ENCODE peak calls at places on chromosome 19, in five cellular contexts. One of them, this sample, is unnamed.

GRCh38 chr19:37963190-37963947 is 56.4 kb downstream of the SIPA1L3 start:
- DNase-seq in heart right ventricle: no peak
- DNase-seq in hepatocyte: no peak
- DNase-seq in cardiac fibroblast: peak
- DNase-seq in colonic mucosa: no peak
- DNase-seq in this sample: no peak

GRCh38 chr19:3348042-3348441 is 18.3 kb upstream of the NFIC start:
- DNase-seq in heart right ventricle: no peak
- DNase-seq in hepatocyte: no peak
- DNase-seq in cardiac fibroblast: no peak
- DNase-seq in colonic mucosa: no peak
- DNase-seq in this sample: no peak

GRCh38 chr19:37999309-38000213 is 92.6 kb downstream of the SIPA1L3 start:
- DNase-seq in heart right ventricle: peak
- DNase-seq in hepatocyte: no peak
- DNase-seq in cardiac fibroblast: peak
- DNase-seq in colonic mucosa: no peak
- DNase-seq in this sample: no peak

GRCh38 chr19:17671906-17672305 is 16.2 kb downstream of the UNC13A start:
- DNase-seq in heart right ventricle: no peak
- DNase-seq in hepatocyte: no peak
- DNase-seq in cardiac fibroblast: peak
- DNase-seq in colonic mucosa: no peak
- DNase-seq in this sample: no peak

GRCh38 chr19:48111280-48111679 is 663 bp upstream of the PLA2G4C start:
- DNase-seq in heart right ventricle: no peak
- DNase-seq in hepatocyte: no peak
- DNase-seq in cardiac fibroblast: no peak
- DNase-seq in colonic mucosa: no peak
- DNase-seq in this sample: no peak

GRCh38 chr19:13070425-13071140 is 32.1 kb downstream of the LYL1 start:
- DNase-seq in heart right ventricle: no peak
- DNase-seq in hepatocyte: no peak
- DNase-seq in cardiac fibroblast: no peak
- DNase-seq in colonic mucosa: no peak
- DNase-seq in this sample: no peak

GRCh38 chr19:4233282-4233853 is 4.0 kb downstream of the EBI3 start:
- DNase-seq in heart right ventricle: peak
- DNase-seq in hepatocyte: peak
- DNase-seq in cardiac fibroblast: peak
- DNase-seq in colonic mucosa: peak
- DNase-seq in this sample: no peak

GRCh38 chr19:3536429-3537100 is 2.4 kb upstream of the TEKTIP1 start:
- DNase-seq in heart right ventricle: peak
- DNase-seq in hepatocyte: no peak
- DNase-seq in cardiac fibroblast: no peak
- DNase-seq in colonic mucosa: no peak
- DNase-seq in this sample: no peak

GRCh38 chr19:48102870-48103751 is 7.5 kb downstream of the PLA2G4C start:
- DNase-seq in heart right ventricle: no peak
- DNase-seq in hepatocyte: peak
- DNase-seq in cardiac fibroblast: peak
- DNase-seq in colonic mucosa: peak
- DNase-seq in this sample: peak

GRCh38 chr19:43469160-43469480 is 3.7 kb upstream of the LYPD3 start:
- DNase-seq in heart right ventricle: no peak
- DNase-seq in hepatocyte: no peak
- DNase-seq in cardiac fibroblast: peak
- DNase-seq in colonic mucosa: no peak
- DNase-seq in this sample: no peak

GRCh38 chr19:43489310-43489709 is 15.2 kb downstream of the PHLDB3 start:
- DNase-seq in heart right ventricle: no peak
- DNase-seq in hepatocyte: no peak
- DNase-seq in cardiac fibroblast: peak
- DNase-seq in colonic mucosa: no peak
- DNase-seq in this sample: no peak

GRCh38 chr19:55096061-55096701 is 20.5 kb downstream of the EPS8L1 start:
- DNase-seq in heart right ventricle: no peak
- DNase-seq in hepatocyte: no peak
- DNase-seq in cardiac fibroblast: no peak
- DNase-seq in colonic mucosa: no peak
- DNase-seq in this sample: no peak

GRCh38 chr19:15813916-15814315 is 1.5 kb downstream of the OR10H1 start:
- DNase-seq in heart right ventricle: no peak
- DNase-seq in hepatocyte: no peak
- DNase-seq in cardiac fibroblast: no peak
- DNase-seq in colonic mucosa: no peak
- DNase-seq in this sample: no peak

GRCh38 chr19:46860846-46861690 is at the start of gene ARHGAP35:
- DNase-seq in heart right ventricle: peak
- DNase-seq in hepatocyte: peak
- DNase-seq in cardiac fibroblast: peak
- DNase-seq in colonic mucosa: peak
- DNase-seq in this sample: peak

GRCh38 chr19:5790573-5791520 is at the start of gene DUS3L:
- DNase-seq in heart right ventricle: peak
- DNase-seq in hepatocyte: peak
- DNase-seq in cardiac fibroblast: peak
- DNase-seq in colonic mucosa: peak
- DNase-seq in this sample: peak

GRCh38 chr19:49201042-49201441 is 43.5 kb downstream of the TRPM4 start:
- DNase-seq in heart right ventricle: no peak
- DNase-seq in hepatocyte: no peak
- DNase-seq in cardiac fibroblast: no peak
- DNase-seq in colonic mucosa: peak
- DNase-seq in this sample: no peak

GRCh38 chr19:29942404-29943261 is 594 bp downstream of the URI1 start:
- DNase-seq in heart right ventricle: peak
- DNase-seq in hepatocyte: peak
- DNase-seq in cardiac fibroblast: peak
- DNase-seq in colonic mucosa: peak
- DNase-seq in this sample: no peak

GRCh38 chr19:48844472-48844871 is 8.2 kb upstream of the HSD17B14 start:
- DNase-seq in heart right ventricle: no peak
- DNase-seq in hepatocyte: no peak
- DNase-seq in cardiac fibroblast: peak
- DNase-seq in colonic mucosa: no peak
- DNase-seq in this sample: no peak

GRCh38 chr19:3712663-3713531 is 4.7 kb downstream of the TJP3 start:
- DNase-seq in heart right ventricle: no peak
- DNase-seq in hepatocyte: no peak
- DNase-seq in cardiac fibroblast: no peak
- DNase-seq in colonic mucosa: peak
- DNase-seq in this sample: no peak

GRCh38 chr19:12913871-12914690 is 5.0 kb downstream of the SYCE2 start:
- DNase-seq in heart right ventricle: no peak
- DNase-seq in hepatocyte: no peak
- DNase-seq in cardiac fibroblast: peak
- DNase-seq in colonic mucosa: no peak
- DNase-seq in this sample: no peak

GRCh38 chr19:39867133-39867532 is 21.0 kb upstream of the FBL start:
- DNase-seq in heart right ventricle: no peak
- DNase-seq in hepatocyte: no peak
- DNase-seq in cardiac fibroblast: no peak
- DNase-seq in colonic mucosa: no peak
- DNase-seq in this sample: no peak

DNA sequence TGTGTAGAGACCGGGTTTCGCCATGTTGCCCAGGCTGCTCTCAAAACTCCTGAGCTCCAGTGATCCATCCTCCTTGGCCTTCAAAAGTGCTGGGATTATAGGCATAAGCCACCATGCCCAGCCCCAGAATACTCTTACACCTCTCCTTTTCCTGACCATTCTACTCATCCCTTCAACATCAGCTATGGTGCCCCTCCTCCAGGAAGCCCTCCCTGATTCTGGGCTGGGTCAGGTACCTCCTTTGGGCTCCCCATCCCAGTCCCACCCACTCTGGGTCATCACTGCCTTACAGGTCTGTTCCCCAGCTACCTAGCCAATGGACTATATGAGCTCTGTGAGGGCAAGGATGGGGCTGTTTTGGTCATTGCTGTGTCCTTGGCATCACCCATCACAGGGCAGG is 9.6 kb downstream of the TGFB1 start:
- DNase-seq in heart right ventricle: no peak
- DNase-seq in hepatocyte: no peak
- DNase-seq in cardiac fibroblast: no peak
- DNase-seq in colonic mucosa: no peak
- DNase-seq in this sample: no peak
- TF ChIP-seq CTCF in heart right ventricle: no peak
- TF ChIP-seq CTCF in hepatocyte: no peak
- TF ChIP-seq CTCF in cardiac fibroblast: no peak
- TF ChIP-seq CTCF in colonic mucosa: no peak
- TF ChIP-seq CTCF in this sample: no peak

GRCh38 chr19:532578-533484 is 1.3 kb downstream of the CDC34 start:
- DNase-seq in heart right ventricle: peak
- DNase-seq in hepatocyte: peak
- DNase-seq in cardiac fibroblast: peak
- DNase-seq in colonic mucosa: peak
- DNase-seq in this sample: no peak

GRCh38 chr19:533485-534058 is 2.0 kb downstream of the CDC34 start:
- DNase-seq in heart right ventricle: no peak
- DNase-seq in hepatocyte: no peak
- DNase-seq in cardiac fibroblast: no peak
- DNase-seq in colonic mucosa: no peak
- DNase-seq in this sample: peak

GRCh38 chr19:530133-531008 is 1.2 kb upstream of the CDC34 start:
- DNase-seq in heart right ventricle: no peak
- DNase-seq in hepatocyte: no peak
- DNase-seq in cardiac fibroblast: no peak
- DNase-seq in colonic mucosa: no peak
- DNase-seq in this sample: no peak

GRCh38 chr19:531753-532571 is at the start of gene CDC34:
- DNase-seq in heart right ventricle: no peak
- DNase-seq in hepatocyte: no peak
- DNase-seq in cardiac fibroblast: no peak
- DNase-seq in colonic mucosa: no peak
- DNase-seq in this sample: no peak

DNA sequence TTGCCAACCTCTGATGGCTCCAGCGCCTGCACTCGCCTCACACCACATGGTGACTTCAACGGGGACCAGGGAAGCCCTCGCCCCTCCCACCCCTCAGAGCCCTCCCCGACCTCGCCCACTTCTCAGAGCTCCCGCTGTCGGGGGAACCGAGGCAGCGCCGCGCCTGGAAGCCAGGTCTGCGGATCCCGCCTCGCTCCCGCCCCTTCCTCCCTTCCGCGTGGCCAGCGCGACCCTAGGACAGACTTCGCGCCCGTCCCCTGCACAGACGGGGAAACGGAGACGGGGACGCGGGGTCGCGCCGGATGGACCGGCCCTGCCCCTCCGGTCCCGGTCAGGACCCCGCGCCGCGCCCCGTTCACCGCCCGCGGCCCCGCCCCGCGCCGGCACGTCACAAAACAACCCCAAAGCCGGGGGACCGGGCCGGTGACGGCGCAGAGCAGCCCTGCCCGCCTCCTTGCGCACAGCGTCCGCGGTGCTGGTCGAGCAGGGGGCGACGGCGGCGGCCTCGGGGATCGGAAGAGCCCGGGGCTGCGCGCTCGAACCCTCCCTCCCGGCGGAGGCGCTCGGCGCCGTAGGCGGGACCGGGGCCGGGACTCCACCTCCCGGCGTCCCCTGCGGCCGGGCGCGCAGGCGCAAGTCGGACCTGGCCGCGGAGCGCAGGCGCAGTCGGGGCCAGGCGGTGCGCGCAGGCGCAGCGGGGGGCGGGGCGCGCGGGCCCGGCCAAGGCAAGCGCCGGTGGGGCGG is 379 bp upstream of the CDC34 start:
- DNase-seq in heart right ventricle: peak
- DNase-seq in hepatocyte: peak
- DNase-seq in cardiac fibroblast: peak
- DNase-seq in colonic mucosa: peak
- DNase-seq in this sample: peak
- TF ChIP-seq CTCF in heart right ventricle: no peak
- TF ChIP-seq CTCF in hepatocyte: no peak
- TF ChIP-seq CTCF in cardiac fibroblast: no peak
- TF ChIP-seq CTCF in colonic mucosa: no peak
- TF ChIP-seq CTCF in this sample: no peak

GRCh38 chr19:1275260-1275975 is at the start of gene FAM174C:
- DNase-seq in heart right ventricle: peak
- DNase-seq in hepatocyte: peak
- DNase-seq in cardiac fibroblast: peak
- DNase-seq in colonic mucosa: peak
- DNase-seq in this sample: peak
- TF ChIP-seq CTCF in heart right ventricle: no peak
- TF ChIP-seq CTCF in hepatocyte: no peak
- TF ChIP-seq CTCF in cardiac fibroblast: no peak
- TF ChIP-seq CTCF in colonic mucosa: no peak
- TF ChIP-seq CTCF in this sample: no peak

GRCh38 chr19:42433503-42434260 is 6.5 kb upstream of the LIPE start:
- DNase-seq in heart right ventricle: peak
- DNase-seq in hepatocyte: peak
- DNase-seq in cardiac fibroblast: peak
- DNase-seq in colonic mucosa: peak
- DNase-seq in this sample: no peak
- TF ChIP-seq CTCF in heart right ventricle: peak
- TF ChIP-seq CTCF in hepatocyte: peak
- TF ChIP-seq CTCF in cardiac fibroblast: peak
- TF ChIP-seq CTCF in colonic mucosa: peak
- TF ChIP-seq CTCF in this sample: peak

This sample was measured in D721Med.